ENCODE peak calls at places on chromosomes 12 and 14, in nine cellular contexts. H, F, A, G, V, Q, J, P and U are unnamed samples.

GRCh38 chr14:39258782-39259545 is 25.2 kb downstream of the MIA2 start:
- DNase-seq in J (no peak), H (no peak), A (no peak), F (no peak), Q (no peak), G (no peak), P (no peak), V (no peak), U (no peak)

GRCh38 chr14:73759183-73759713 is 45.1 kb upstream of the PNMA1 start:
- DNase-seq in Q (peak; percentile 94), F (peak; percentile 57), P (peak; percentile 66), J (peak; percentile 64), H (no peak), G (peak; percentile 67), V (peak; percentile 51), A (peak; percentile 41), U (peak; percentile 39)

GRCh38 chr14:102451064-102451352 is 58.6 kb downstream of the ANKRD9 start:
- DNase-seq in F (no peak), Q (no peak), A (peak; percentile 19), P (peak; percentile 39), V (no peak), J (no peak), H (no peak), G (no peak), U (no peak)

GRCh38 chr12:30859226-30859625 is 67.3 kb upstream of the TSPAN11 start:
- DNase-seq in V (no peak), P (no peak), F (no peak), J (no peak), H (no peak), Q (no peak), G (no peak), A (no peak), U (no peak)

GRCh38 chr14:52079239-52079956 is 10.5 kb upstream of the NID2 start:
- DNase-seq in P (no peak), J (no peak), G (no peak), H (no peak), F (no peak), Q (no peak), A (no peak), V (peak; percentile 76), U (no peak)

GRCh38 chr14:65377576-65377975 is 35.0 kb upstream of the FUT8 start:
- DNase-seq in J (no peak), Q (no peak), F (no peak), G (no peak), P (no peak), A (no peak), H (no peak), V (peak; percentile 61), U (no peak)

GRCh38 chr12:96352161-96352835 is 47.9 kb downstream of the CDK17 start:
- DNase-seq in G (no peak), F (no peak), Q (no peak), P (no peak), J (no peak), V (no peak), A (no peak), H (no peak), U (no peak)

GRCh38 chr12:94266796-94267529 is 118.6 kb downstream of the PLXNC1 start:
- DNase-seq in F (no peak), H (no peak), P (no peak), A (no peak), G (no peak), Q (no peak), J (no peak), V (peak; percentile 16), U (no peak)

GRCh38 chr12:82554529-82554928 is 132.2 kb upstream of the TMTC2 start:
- DNase-seq in Q (no peak), F (no peak), G (no peak), A (no peak), V (no peak), H (no peak), P (no peak), J (no peak), U (no peak)

GRCh38 chr14:44564908-44565307 is 57.8 kb upstream of the FSCB start:
- DNase-seq in F (no peak), J (no peak), Q (no peak), H (no peak), G (no peak), A (no peak), P (no peak), V (peak; percentile 5), U (no peak)

GRCh38 chr12:91991397-91992187 is 154.1 kb downstream of the BTG1 start:
- DNase-seq in F (no peak), A (no peak), Q (no peak), P (no peak), G (no peak), V (peak; percentile 69), H (no peak), J (no peak), U (no peak)

GRCh38 chr12:49244161-49244560 is 20.7 kb upstream of the TUBA1C start:
- DNase-seq in V (peak; percentile 73), P (no peak), Q (no peak), A (no peak), G (no peak), H (no peak), F (no peak), J (no peak), U (no peak)

GRCh38 chr12:69065804-69066203 is 132.8 kb upstream of the CPM start:
- DNase-seq in J (no peak), Q (no peak), G (no peak), F (no peak), A (no peak), P (no peak), V (no peak), H (no peak), U (no peak)